ENCODE peak calls at places on chromosomes 1 and 21, in ten cellular contexts. One of them, this sample, is unnamed.

GRCh38 chr21:41170442-41170841 is 2.5 kb downstream of the BACE2 start:
- DNase-seq in foreskin keratinocyte: no peak
- DNase-seq in bronchial epithelial cell: peak; percentile 48
- DNase-seq in A549: peak; percentile 56
- DNase-seq in H9: peak; percentile 72
- DNase-seq in GM10248: peak; percentile 37
- DNase-seq in GM23338: peak; percentile 74
- DNase-seq in uterus: peak; percentile 24
- DNase-seq in fibroblast of lung: peak; percentile 23
- DNase-seq in cardiac fibroblast: peak; percentile 54
- DNase-seq in this sample: peak; percentile 54

GRCh38 chr1:228415221-228415620 is 1.4 kb downstream of the TRIM17 start:
- DNase-seq in foreskin keratinocyte: no peak
- DNase-seq in bronchial epithelial cell: no peak
- DNase-seq in A549: no peak
- DNase-seq in H9: no peak
- DNase-seq in GM10248: no peak
- DNase-seq in GM23338: no peak
- DNase-seq in uterus: no peak
- DNase-seq in fibroblast of lung: no peak
- DNase-seq in cardiac fibroblast: no peak
- DNase-seq in this sample: no peak

GRCh38 chr1:2784854-2785630 is 16.5 kb downstream of the TTC34 start:
- DNase-seq in foreskin keratinocyte: no peak
- DNase-seq in bronchial epithelial cell: no peak
- DNase-seq in A549: no peak
- DNase-seq in H9: no peak
- DNase-seq in GM10248: no peak
- DNase-seq in GM23338: no peak
- DNase-seq in uterus: no peak
- DNase-seq in fibroblast of lung: no peak
- DNase-seq in cardiac fibroblast: no peak
- DNase-seq in this sample: no peak

GRCh38 chr1:228407118-228408040 is 744 bp upstream of the TRIM11 start:
- DNase-seq in foreskin keratinocyte: no peak
- DNase-seq in bronchial epithelial cell: no peak
- DNase-seq in A549: no peak
- DNase-seq in H9: peak; percentile 26
- DNase-seq in GM10248: no peak
- DNase-seq in GM23338: peak; percentile 61
- DNase-seq in uterus: no peak
- DNase-seq in fibroblast of lung: no peak
- DNase-seq in cardiac fibroblast: no peak
- DNase-seq in this sample: no peak

GRCh38 chr1:924619-925323 is 1.0 kb downstream of the SAMD11 start:
- DNase-seq in foreskin keratinocyte: no peak
- DNase-seq in bronchial epithelial cell: no peak
- DNase-seq in A549: peak; percentile 71
- DNase-seq in H9: peak; percentile 62
- DNase-seq in GM10248: no peak
- DNase-seq in GM23338: peak; percentile 73
- DNase-seq in uterus: peak; percentile 64
- DNase-seq in fibroblast of lung: peak; percentile 20
- DNase-seq in cardiac fibroblast: peak; percentile 35
- DNase-seq in this sample: no peak

GRCh38 chr1:182614796-182615451 is 10.7 kb upstream of the RGS16 start:
- DNase-seq in foreskin keratinocyte: no peak
- DNase-seq in bronchial epithelial cell: peak; percentile 40
- DNase-seq in A549: peak; percentile 42
- DNase-seq in H9: peak; percentile 72
- DNase-seq in GM10248: peak; percentile 69
- DNase-seq in GM23338: peak; percentile 78
- DNase-seq in uterus: peak; percentile 82
- DNase-seq in fibroblast of lung: peak; percentile 79
- DNase-seq in cardiac fibroblast: peak; percentile 78
- DNase-seq in this sample: peak; percentile 77

GRCh38 chr1:224631471-224632105 is 15.5 kb downstream of the CNIH3 start:
- DNase-seq in foreskin keratinocyte: no peak
- DNase-seq in bronchial epithelial cell: no peak
- DNase-seq in A549: no peak
- DNase-seq in H9: no peak
- DNase-seq in GM10248: no peak
- DNase-seq in GM23338: no peak
- DNase-seq in uterus: no peak
- DNase-seq in fibroblast of lung: no peak
- DNase-seq in cardiac fibroblast: peak; percentile 42
- DNase-seq in this sample: no peak

GRCh38 chr1:12480748-12481362 is 137.2 kb downstream of the DHRS3 start:
- DNase-seq in foreskin keratinocyte: peak; percentile 90
- DNase-seq in bronchial epithelial cell: peak; percentile 96
- DNase-seq in A549: peak; percentile 89
- DNase-seq in H9: no peak
- DNase-seq in GM10248: no peak
- DNase-seq in GM23338: no peak
- DNase-seq in uterus: no peak
- DNase-seq in fibroblast of lung: peak; percentile 89
- DNase-seq in cardiac fibroblast: peak; percentile 91
- DNase-seq in this sample: peak; percentile 42

GRCh38 chr1:39103321-39104157 is 77.4 kb downstream of the NDUFS5 start:
- DNase-seq in foreskin keratinocyte: peak; percentile 87
- DNase-seq in bronchial epithelial cell: peak; percentile 98
- DNase-seq in A549: no peak
- DNase-seq in H9: no peak
- DNase-seq in GM10248: no peak
- DNase-seq in GM23338: no peak
- DNase-seq in uterus: no peak
- DNase-seq in fibroblast of lung: peak; percentile 68
- DNase-seq in cardiac fibroblast: peak; percentile 83
- DNase-seq in this sample: no peak
- TF ChIP-seq CTCF in foreskin keratinocyte: no peak
- TF ChIP-seq CTCF in bronchial epithelial cell: no peak
- TF ChIP-seq CTCF in A549: no peak
- TF ChIP-seq CTCF in H9: no peak
- TF ChIP-seq CTCF in GM10248: no peak
- TF ChIP-seq CTCF in GM23338: no peak
- TF ChIP-seq CTCF in uterus: no peak
- TF ChIP-seq CTCF in fibroblast of lung: no peak
- TF ChIP-seq CTCF in cardiac fibroblast: no peak
- TF ChIP-seq CTCF in this sample: no peak

DNA sequence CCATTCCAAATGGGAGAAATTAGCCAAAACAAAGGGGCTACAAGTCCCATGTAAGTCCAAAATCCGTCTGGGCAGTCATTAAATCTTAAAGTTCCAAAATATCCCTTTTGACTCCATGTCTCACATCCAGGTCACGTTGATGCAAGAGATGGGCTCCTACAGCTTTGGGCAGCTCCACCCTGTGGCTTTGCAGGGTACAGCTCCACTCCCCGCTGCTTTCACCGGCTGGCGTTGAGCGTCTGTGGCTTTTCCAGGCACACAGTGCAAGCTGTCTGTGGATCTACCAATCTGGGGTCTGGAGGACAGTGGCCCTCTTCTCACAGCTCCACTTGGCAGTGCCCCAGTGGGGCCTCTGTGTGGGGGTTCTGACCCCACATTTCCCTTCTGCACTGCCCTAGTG is 130.2 kb downstream of the TPR start:
- DNase-seq in foreskin keratinocyte: no peak
- DNase-seq in bronchial epithelial cell: no peak
- DNase-seq in A549: peak; percentile 21
- DNase-seq in H9: peak; percentile 81
- DNase-seq in GM10248: no peak
- DNase-seq in GM23338: peak; percentile 68
- DNase-seq in uterus: no peak
- DNase-seq in fibroblast of lung: no peak
- DNase-seq in cardiac fibroblast: peak; percentile 53
- DNase-seq in this sample: no peak
- TF ChIP-seq CTCF in foreskin keratinocyte: peak; percentile 53
- TF ChIP-seq CTCF in bronchial epithelial cell: peak; percentile 29
- TF ChIP-seq CTCF in A549: no peak
- TF ChIP-seq CTCF in H9: peak; percentile 66
- TF ChIP-seq CTCF in GM10248: no peak
- TF ChIP-seq CTCF in GM23338: peak; percentile 54
- TF ChIP-seq CTCF in uterus: no peak
- TF ChIP-seq CTCF in fibroblast of lung: no peak
- TF ChIP-seq CTCF in cardiac fibroblast: peak; percentile 57
- TF ChIP-seq CTCF in this sample: no peak

GRCh38 chr1:197180252-197180878 is 33.9 kb upstream of the ASPM start:
- DNase-seq in foreskin keratinocyte: peak; percentile 47
- DNase-seq in bronchial epithelial cell: peak; percentile 69
- DNase-seq in A549: peak; percentile 69
- DNase-seq in H9: no peak
- DNase-seq in GM10248: peak; percentile 9
- DNase-seq in GM23338: peak; percentile 63
- DNase-seq in uterus: no peak
- DNase-seq in fibroblast of lung: peak; percentile 74
- DNase-seq in cardiac fibroblast: peak; percentile 85
- DNase-seq in this sample: no peak
- TF ChIP-seq CTCF in foreskin keratinocyte: peak; percentile 81
- TF ChIP-seq CTCF in bronchial epithelial cell: peak; percentile 47
- TF ChIP-seq CTCF in A549: peak; percentile 83
- TF ChIP-seq CTCF in H9: peak; percentile 77
- TF ChIP-seq CTCF in GM10248: peak; percentile 46
- TF ChIP-seq CTCF in GM23338: peak; percentile 83
- TF ChIP-seq CTCF in uterus: peak; percentile 49
- TF ChIP-seq CTCF in fibroblast of lung: peak; percentile 61
- TF ChIP-seq CTCF in cardiac fibroblast: peak; percentile 55
- TF ChIP-seq CTCF in this sample: no peak

DNA sequence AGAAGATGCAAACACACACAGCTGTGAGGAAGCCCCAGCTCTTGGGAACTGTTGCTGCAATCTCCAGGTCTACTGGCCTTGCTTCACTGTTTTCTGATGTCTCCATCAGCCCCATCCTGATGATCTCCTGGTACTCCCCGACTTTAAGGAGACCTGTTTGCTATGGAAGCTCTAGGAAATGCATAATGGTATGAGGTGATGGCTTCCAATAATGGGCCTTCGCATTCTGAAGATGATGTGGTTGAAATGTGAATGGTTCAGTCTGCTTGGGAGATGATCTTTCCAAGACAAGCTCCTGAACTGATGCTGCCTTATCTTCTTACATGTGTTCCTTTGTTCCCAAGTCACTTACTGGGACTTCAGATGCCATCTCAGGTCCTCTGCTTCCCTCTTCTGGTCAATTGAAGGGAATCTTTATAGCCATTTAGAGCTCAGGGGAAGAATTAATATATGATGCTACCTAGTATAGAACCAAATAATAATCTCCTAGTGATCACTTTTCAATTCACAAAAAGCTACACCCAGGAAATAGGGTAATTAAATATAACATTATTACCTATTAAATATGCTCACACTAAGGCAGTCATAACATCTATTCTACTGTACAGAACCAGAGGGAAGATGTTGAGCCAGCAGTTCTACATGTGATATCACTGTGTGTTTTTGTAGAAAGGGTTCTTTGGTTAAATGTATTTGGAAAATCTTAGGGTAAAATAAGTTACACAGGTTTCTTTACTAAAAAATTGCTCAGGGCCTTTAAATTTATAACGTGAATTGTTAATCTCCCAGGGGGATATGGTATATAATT is 73.9 kb upstream of the VTCN1 start:
- DNase-seq in foreskin keratinocyte: no peak
- DNase-seq in bronchial epithelial cell: peak; percentile 72
- DNase-seq in A549: peak; percentile 71
- DNase-seq in H9: peak; percentile 33
- DNase-seq in GM10248: no peak
- DNase-seq in GM23338: peak; percentile 82
- DNase-seq in uterus: no peak
- DNase-seq in fibroblast of lung: peak; percentile 79
- DNase-seq in cardiac fibroblast: peak; percentile 72
- DNase-seq in this sample: peak; percentile 25
- TF ChIP-seq CTCF in foreskin keratinocyte: peak; percentile 80
- TF ChIP-seq CTCF in bronchial epithelial cell: peak; percentile 58
- TF ChIP-seq CTCF in A549: peak; percentile 77
- TF ChIP-seq CTCF in H9: peak; percentile 86
- TF ChIP-seq CTCF in GM10248: peak; percentile 41
- TF ChIP-seq CTCF in GM23338: peak; percentile 97
- TF ChIP-seq CTCF in uterus: peak; percentile 51
- TF ChIP-seq CTCF in fibroblast of lung: peak; percentile 76
- TF ChIP-seq CTCF in cardiac fibroblast: peak; percentile 42
- TF ChIP-seq CTCF in this sample: peak; percentile 24

GRCh38 chr1:15420853-15421465 is 11.3 kb downstream of the EFHD2 start:
- DNase-seq in foreskin keratinocyte: no peak
- DNase-seq in bronchial epithelial cell: no peak
- DNase-seq in A549: no peak
- DNase-seq in H9: no peak
- DNase-seq in GM10248: no peak
- DNase-seq in GM23338: no peak
- DNase-seq in uterus: no peak
- DNase-seq in fibroblast of lung: no peak
- DNase-seq in cardiac fibroblast: no peak
- DNase-seq in this sample: no peak
- TF ChIP-seq CTCF in foreskin keratinocyte: no peak
- TF ChIP-seq CTCF in bronchial epithelial cell: no peak
- TF ChIP-seq CTCF in A549: no peak
- TF ChIP-seq CTCF in H9: no peak
- TF ChIP-seq CTCF in GM10248: no peak
- TF ChIP-seq CTCF in GM23338: no peak
- TF ChIP-seq CTCF in uterus: no peak
- TF ChIP-seq CTCF in fibroblast of lung: no peak
- TF ChIP-seq CTCF in cardiac fibroblast: no peak
- TF ChIP-seq CTCF in this sample: no peak

GRCh38 chr1:231348442-231348841 is 10.3 kb downstream of the SPRTN start:
- DNase-seq in foreskin keratinocyte: no peak
- DNase-seq in bronchial epithelial cell: no peak
- DNase-seq in A549: no peak
- DNase-seq in H9: no peak
- DNase-seq in GM10248: no peak
- DNase-seq in GM23338: no peak
- DNase-seq in uterus: no peak
- DNase-seq in fibroblast of lung: no peak
- DNase-seq in cardiac fibroblast: no peak
- DNase-seq in this sample: no peak

GRCh38 chr1:231353086-231353485 is 15.0 kb downstream of the SPRTN start:
- DNase-seq in foreskin keratinocyte: no peak
- DNase-seq in bronchial epithelial cell: no peak
- DNase-seq in A549: no peak
- DNase-seq in H9: no peak
- DNase-seq in GM10248: no peak
- DNase-seq in GM23338: no peak
- DNase-seq in uterus: no peak
- DNase-seq in fibroblast of lung: no peak
- DNase-seq in cardiac fibroblast: no peak
- DNase-seq in this sample: no peak

GRCh38 chr1:231351816-231352215 is 13.7 kb downstream of the SPRTN start:
- DNase-seq in foreskin keratinocyte: no peak
- DNase-seq in bronchial epithelial cell: no peak
- DNase-seq in A549: no peak
- DNase-seq in H9: no peak
- DNase-seq in GM10248: no peak
- DNase-seq in GM23338: no peak
- DNase-seq in uterus: no peak
- DNase-seq in fibroblast of lung: no peak
- DNase-seq in cardiac fibroblast: no peak
- DNase-seq in this sample: no peak

GRCh38 chr1:231347961-231348360 is 9.9 kb downstream of the SPRTN start:
- DNase-seq in foreskin keratinocyte: no peak
- DNase-seq in bronchial epithelial cell: no peak
- DNase-seq in A549: no peak
- DNase-seq in H9: no peak
- DNase-seq in GM10248: no peak
- DNase-seq in GM23338: no peak
- DNase-seq in uterus: no peak
- DNase-seq in fibroblast of lung: no peak
- DNase-seq in cardiac fibroblast: no peak
- DNase-seq in this sample: no peak
- TF ChIP-seq CTCF in foreskin keratinocyte: no peak
- TF ChIP-seq CTCF in bronchial epithelial cell: no peak
- TF ChIP-seq CTCF in A549: no peak
- TF ChIP-seq CTCF in H9: no peak
- TF ChIP-seq CTCF in GM10248: no peak
- TF ChIP-seq CTCF in GM23338: no peak
- TF ChIP-seq CTCF in uterus: no peak
- TF ChIP-seq CTCF in fibroblast of lung: no peak
- TF ChIP-seq CTCF in cardiac fibroblast: no peak
- TF ChIP-seq CTCF in this sample: no peak

This sample was measured in GM13976.